ENCODE peak calls at places on chromosome 22, in seven cellular contexts. J, I, T, W, Q, H and A are unnamed samples.

GRCh38 chr22:49833340-49834007 is 5.8 kb upstream of the BRD1 start:
- DNase-seq in I (no peak), T (peak), Q (no peak), J (peak), W (peak), H (no peak), A (no peak)

GRCh38 chr22:17706451-17706900 is 67.8 kb downstream of the BID start:
- DNase-seq in Q (peak), J (peak), I (peak), W (peak), T (peak), H (peak), A (no peak)

GRCh38 chr22:42613869-42614268 is 814 bp downstream of the POLDIP3 start:
- DNase-seq in Q (no peak), J (no peak), I (peak), T (no peak), W (peak), H (no peak), A (no peak)

GRCh38 chr22:29831186-29831921 is 6.7 kb downstream of the ASCC2 start:
- DNase-seq in I (no peak), H (no peak), T (no peak), Q (no peak), W (no peak), J (no peak), A (no peak)

GRCh38 chr22:44159811-44160210 is 20.9 kb upstream of the PARVG start:
- DNase-seq in J (no peak), Q (no peak), T (no peak), H (no peak), I (peak), W (no peak), A (no peak)

GRCh38 chr22:35051034-35051535 is 14.9 kb upstream of the ISX start:
- DNase-seq in Q (no peak), W (no peak), H (no peak), J (no peak), I (no peak), T (no peak), A (no peak)

GRCh38 chr22:17314472-17314871 is 54.8 kb upstream of the CECR2 start:
- DNase-seq in W (no peak), I (no peak), J (no peak), Q (no peak), H (no peak), T (no peak), A (no peak)

GRCh38 chr22:50699001-50699753 is 26.6 kb downstream of the SHANK3 start:
- DNase-seq in Q (no peak), J (no peak), T (no peak), H (no peak), W (no peak), I (no peak), A (no peak)

GRCh38 chr22:30806391-30806861 is 111.8 kb downstream of the OSBP2 start:
- DNase-seq in T (peak), Q (peak), W (peak), H (no peak), J (no peak), I (peak), A (peak)

GRCh38 chr22:40951795-40952602 is 821 bp downstream of the RBX1 start:
- DNase-seq in I (peak), Q (peak), T (no peak), H (no peak), W (no peak), J (no peak), A (no peak)

GRCh38 chr22:18005201-18005926 is 19.0 kb downstream of the MICAL3 start:
- DNase-seq in T (no peak), Q (no peak), J (no peak), I (no peak), H (no peak), W (no peak), A (no peak)

GRCh38 chr22:48418831-48419230 is 1408.8 kb downstream of the BRD1 start:
- DNase-seq in J (no peak), I (no peak), H (no peak), T (no peak), W (no peak), Q (no peak), A (no peak)

GRCh38 chr22:30238661-30239420 is 7.7 kb downstream of the LIF start:
- DNase-seq in I (peak), H (no peak), T (no peak), J (peak), W (peak), Q (peak), A (no peak)

GRCh38 chr22:41021655-41022454 is 70.5 kb upstream of the EP300 start:
- DNase-seq in I (peak), J (peak), T (peak), H (peak), Q (peak), W (peak), A (peak)

GRCh38 chr22:32331236-32331917 is 26.3 kb upstream of the RFPL3 start:
- DNase-seq in I (no peak), W (no peak), J (no peak), H (no peak), T (no peak), Q (no peak), A (no peak)

GRCh38 chr22:33869946-33870345 is 50.3 kb downstream of the LARGE1 start:
- DNase-seq in W (no peak), T (no peak), H (no peak), Q (no peak), I (peak), J (no peak), A (no peak)

GRCh38 chr22:24982301-24983056 is 30.0 kb downstream of the KIAA1671 start:
- DNase-seq in Q (no peak), T (no peak), W (no peak), I (peak), J (no peak), H (no peak), A (no peak)

GRCh38 chr22:42984814-42985540 is 30.0 kb downstream of the PACSIN2 start:
- DNase-seq in H (no peak), T (no peak), Q (no peak), W (no peak), I (no peak), J (no peak), A (no peak)

GRCh38 chr22:50346415-50346945 is 3.4 kb downstream of the PPP6R2 start:
- DNase-seq in I (no peak), T (no peak), H (no peak), W (no peak), Q (no peak), J (no peak), A (peak)

GRCh38 chr22:28710889-28711285 is 30.7 kb downstream of the CHEK2 start:
- DNase-seq in J (no peak), I (peak), Q (no peak), W (no peak), T (no peak), H (no peak), A (no peak)

GRCh38 chr22:34943830-34944229 is 122.1 kb upstream of the ISX start:
- DNase-seq in J (no peak), I (no peak), H (no peak), W (no peak), T (no peak), Q (peak), A (peak)

GRCh38 chr22:45302047-45302446 is 7.7 kb upstream of the FAM118A start:
- DNase-seq in H (no peak), J (peak), I (peak), Q (no peak), T (no peak), W (peak), A (no peak)

GRCh38 chr22:32005453-32005852 is 37.6 kb upstream of the SLC5A1 start:
- DNase-seq in W (peak), J (peak), Q (no peak), I (peak), T (no peak), H (no peak), A (no peak)

GRCh38 chr22:46823248-46823647 is 60.8 kb downstream of the TBC1D22A start:
- DNase-seq in T (no peak), H (no peak), J (no peak), I (no peak), W (no peak), Q (no peak), A (no peak)

GRCh38 chr22:45101828-45102227 is 61.9 kb upstream of the NUP50 start:
- DNase-seq in H (peak), Q (peak), T (no peak), I (peak), W (peak), J (peak), A (peak)

GRCh38 chr22:46098525-46099475 is 51.5 kb upstream of the PPARA start:
- DNase-seq in W (no peak), J (no peak), Q (no peak), T (no peak), I (no peak), H (no peak), A (no peak)

GRCh38 chr22:46125816-46126770 is 24.2 kb upstream of the PPARA start:
- DNase-seq in T (no peak), J (no peak), Q (no peak), H (no peak), I (peak), W (no peak), A (no peak)

GRCh38 chr22:25722223-25723015 is 19.6 kb upstream of the MYO18B start:
- DNase-seq in H (no peak), Q (no peak), T (no peak), J (no peak), I (peak), W (no peak), A (no peak)

GRCh38 chr22:46225631-46226030 is 24.5 kb downstream of the CDPF1 start:
- DNase-seq in J (no peak), H (no peak), W (no peak), Q (no peak), T (no peak), I (no peak), A (no peak)

GRCh38 chr22:41668971-41669911 is 19.4 kb downstream of the SNU13 start:
- DNase-seq in T (no peak), W (peak), Q (no peak), J (no peak), H (no peak), I (peak), A (no peak)

GRCh38 chr22:41725510-41726110 is 26.3 kb downstream of the MEI1 start:
- DNase-seq in J (peak), I (no peak), W (peak), Q (no peak), H (no peak), T (no peak), A (no peak)

GRCh38 chr22:42959472-42960145 is 55.3 kb downstream of the PACSIN2 start:
- DNase-seq in Q (peak), J (peak), W (no peak), I (peak), H (no peak), T (no peak), A (no peak)

GRCh38 chr22:29339381-29340235 is 24.1 kb upstream of the RASL10A start:
- DNase-seq in I (peak), H (no peak), J (no peak), W (peak), T (no peak), Q (no peak), A (no peak)

GRCh38 chr22:30905696-30906341 is 62.8 kb downstream of the MORC2 start:
- DNase-seq in T (no peak), H (no peak), J (no peak), Q (peak), I (no peak), W (no peak), A (no peak)

GRCh38 chr22:25700996-25701815 is 40.8 kb upstream of the MYO18B start:
- DNase-seq in J (peak), Q (no peak), W (no peak), T (no peak), I (peak), H (no peak), A (peak)

GRCh38 chr22:30906411-30906810 is 62.2 kb downstream of the MORC2 start:
- DNase-seq in W (no peak), I (no peak), J (no peak), T (no peak), H (no peak), Q (no peak), A (no peak)

GRCh38 chr22:50089231-50090140 is at the start of gene MOV10L1:
- DNase-seq in J (no peak), Q (peak), H (no peak), T (no peak), I (peak), W (no peak), A (no peak)

GRCh38 chr22:25759825-25760231 is 17.8 kb downstream of the MYO18B start:
- DNase-seq in H (no peak), T (no peak), W (peak), Q (no peak), I (peak), J (peak), A (no peak)

GRCh38 chr22:26894766-26895485 is 237.5 kb downstream of the MIAT start:
- DNase-seq in W (peak), Q (no peak), H (no peak), T (peak), I (peak), J (peak), A (no peak)
- H2AFZ ChIP-seq in W (peak), Q (no peak), H (no peak), T (no peak), I (peak), J (no peak), A (no peak)

GRCh38 chr22:23878219-23878618 is 16.0 kb upstream of the MIF start:
- DNase-seq in J (no peak), H (no peak), T (no peak), I (no peak), W (no peak), Q (no peak), A (no peak)
- TF ChIP-seq EZH2 in J (no peak), H (no peak), T (no peak), I (no peak), W (no peak), Q (no peak), A (no peak)

GRCh38 chr22:20436309-20437252 is 1.0 kb downstream of the SCARF2 start:
- DNase-seq in W (no peak), T (no peak), H (no peak), J (peak), Q (peak), I (peak), A (peak)
- TF ChIP-seq EZH2phosphoT487 in W (no peak), T (no peak), H (no peak), J (no peak), Q (no peak), I (no peak), A (peak)

DNA sequence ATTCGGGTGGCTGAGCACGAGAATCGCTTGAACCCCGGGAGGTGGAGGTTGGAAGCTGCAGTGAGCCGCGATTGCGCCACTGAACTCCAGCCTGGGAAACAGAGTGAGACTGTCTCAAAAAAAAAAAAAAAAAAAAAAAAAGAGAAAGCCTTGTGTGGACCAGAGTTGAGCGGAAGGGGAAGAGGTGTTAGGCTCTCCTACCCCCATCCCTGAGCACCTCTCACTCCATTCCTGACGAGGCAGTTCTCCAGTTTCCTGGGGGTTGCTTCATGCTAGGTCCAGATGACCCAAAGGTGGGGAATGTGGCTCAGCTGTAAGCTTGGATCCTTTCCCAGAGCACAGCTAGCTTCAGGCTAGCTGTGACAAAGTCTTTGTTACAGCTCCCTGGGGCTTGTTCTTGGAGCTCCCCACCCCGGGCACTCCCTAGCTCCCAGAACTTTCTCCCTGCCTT is 8.8 kb upstream of the DNAL4 start:
- DNase-seq in T (peak), H (no peak), I (peak), J (peak), Q (peak), W (peak), A (peak)
- H2AFZ ChIP-seq in T (no peak), H (no peak), I (peak), J (no peak), Q (peak), W (no peak), A (no peak)

GRCh38 chr22:20298110-20298802 is 21.6 kb downstream of the DGCR6L start:
- DNase-seq in W (no peak), I (no peak), T (no peak), Q (peak), H (no peak), J (no peak), A (peak)
- TF ChIP-seq EZH2 in W (no peak), I (no peak), T (no peak), Q (no peak), H (no peak), J (no peak), A (no peak)

DNA sequence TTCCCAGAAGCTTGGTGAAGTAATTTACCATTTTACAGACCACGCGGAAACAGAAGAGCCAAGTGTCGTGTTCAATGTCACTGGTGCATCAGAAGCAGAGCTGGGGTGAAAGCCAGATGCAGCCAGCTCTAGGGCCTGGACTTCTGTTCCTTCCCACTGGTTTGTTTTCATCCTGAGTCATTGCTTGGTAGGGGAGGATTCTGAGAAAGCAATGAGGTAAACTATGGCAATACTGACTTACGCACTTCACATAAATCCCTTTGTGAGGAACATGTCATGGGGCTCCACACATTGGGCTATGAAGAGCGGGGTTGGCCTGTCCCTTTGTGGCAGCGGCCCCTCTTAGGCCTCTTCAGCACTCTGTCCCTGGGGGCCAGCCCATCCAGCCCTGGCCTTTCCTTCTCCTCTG is 52.4 kb upstream of the RBFOX2 start:
- DNase-seq in I (peak), Q (no peak), T (no peak), W (no peak), J (peak), H (no peak), A (no peak)
- TF ChIP-seq EZH2phosphoT487 in I (no peak), Q (no peak), T (no peak), W (no peak), J (no peak), H (no peak), A (no peak)

GRCh38 chr22:37245740-37246139 is 1.7 kb upstream of the RAC2 start:
- DNase-seq in I (no peak), Q (no peak), T (no peak), H (no peak), J (no peak), W (no peak), A (no peak)

GRCh38 chr22:37243402-37244113 is 511 bp downstream of the RAC2 start:
- DNase-seq in T (no peak), W (no peak), J (no peak), H (no peak), I (no peak), Q (no peak), A (no peak)

GRCh38 chr22:37244114-37244921 is at the start of gene RAC2:
- DNase-seq in H (peak), I (peak), T (peak), W (peak), J (peak), Q (peak), A (peak)

GRCh38 chr22:37242395-37242918 is 1.6 kb downstream of the RAC2 start:
- DNase-seq in J (peak), T (no peak), I (peak), W (peak), Q (no peak), H (peak), A (no peak)

GRCh38 chr22:37244922-37245722 is 1.1 kb upstream of the RAC2 start:
- DNase-seq in I (no peak), T (no peak), Q (no peak), J (no peak), H (peak), W (no peak), A (no peak)
- H2AFZ ChIP-seq in I (no peak), T (no peak), Q (no peak), J (no peak), H (peak), W (no peak), A (no peak)